ENCODE peak calls at places on chromosomes 3 and 15, in six cellular contexts. W is upper lobe of right lung, V is EH, B is mucosa of descending colon, S is naive B cell, M is left lung. K is an unnamed sample.

GRCh38 chr3:161420746-161421145 is 49.4 kb upstream of the SPTSSB start:
- DNase-seq in W (no peak), V (peak), B (no peak), S (no peak), M (no peak), K (no peak)

GRCh38 chr3:147410126-147410517 is 957 bp downstream of the ZIC1 start:
- DNase-seq in W (no peak), V (peak), B (no peak), S (no peak), M (no peak), K (no peak)

GRCh38 chr3:29083081-29083480 is 197.8 kb upstream of the RBMS3 start:
- DNase-seq in W (no peak), V (no peak), B (no peak), S (no peak), M (no peak), K (no peak)

GRCh38 chr15:45205192-45205591 is 17.4 kb upstream of the SHF start:
- DNase-seq in W (no peak), V (peak), B (no peak), S (peak), M (no peak), K (no peak)

GRCh38 chr3:48655586-48655985 is 7.1 kb downstream of the CELSR3 start:
- DNase-seq in W (no peak), V (no peak), B (no peak), S (peak), M (no peak), K (no peak)

GRCh38 chr3:26652157-26652556 is 29.6 kb downstream of the LRRC3B start:
- DNase-seq in W (no peak), V (no peak), B (no peak), S (no peak), M (no peak), K (peak)

GRCh38 chr3:157918402-157918801 is 187.8 kb downstream of the SHOX2 start:
- DNase-seq in W (no peak), V (no peak), B (no peak), S (no peak), M (no peak), K (no peak)

GRCh38 chr3:70933105-70933810 is 620.8 kb upstream of the MDFIC2 start:
- DNase-seq in W (no peak), V (no peak), B (no peak), S (no peak), M (no peak), K (no peak)

GRCh38 chr3:101038880-101039279 is 45.7 kb upstream of the ABI3BP start:
- DNase-seq in W (no peak), V (peak), B (no peak), S (no peak), M (no peak), K (no peak)

GRCh38 chr3:28198161-28198560 is 43.3 kb upstream of the CMC1 start:
- DNase-seq in W (no peak), V (no peak), B (no peak), S (no peak), M (no peak), K (no peak)

GRCh38 chr3:16183601-16184270 is 9.3 kb downstream of the GALNT15 start:
- DNase-seq in W (no peak), V (peak), B (no peak), S (no peak), M (no peak), K (no peak)

GRCh38 chr3:188286087-188286513 is 132.1 kb downstream of the LPP start:
- DNase-seq in W (no peak), V (peak), B (no peak), S (no peak), M (no peak), K (peak)

GRCh38 chr3:119579366-119580147 is at the start of gene ADPRH:
- DNase-seq in W (peak), V (peak), B (peak), S (peak), M (peak), K (peak)

GRCh38 chr3:126156468-126156867 is 23.9 kb downstream of the ALDH1L1 start:
- DNase-seq in W (no peak), V (no peak), B (peak), S (no peak), M (no peak), K (no peak)

GRCh38 chr15:23483821-23484299 is 36.8 kb upstream of the GOLGA6L2 start:
- DNase-seq in W (no peak), V (no peak), B (no peak), S (no peak), M (no peak), K (no peak)

GRCh38 chr3:136193273-136194043 is 2.7 kb downstream of the MSL2 start:
- DNase-seq in W (no peak), V (peak), B (no peak), S (no peak), M (no peak), K (no peak)

GRCh38 chr3:8205876-8206275 is 295.7 kb upstream of the LMCD1 start:
- DNase-seq in W (no peak), V (no peak), B (no peak), S (no peak), M (no peak), K (no peak)

GRCh38 chr3:116423365-116423764 is 21.9 kb downstream of the LSAMP start:
- DNase-seq in W (no peak), V (no peak), B (no peak), S (no peak), M (no peak), K (no peak)

GRCh38 chr3:170622369-170623159 is 36.7 kb upstream of the SLC7A14 start:
- DNase-seq in W (no peak), V (peak), B (no peak), S (no peak), M (no peak), K (peak)

GRCh38 chr15:66702770-66703539 is 919 bp downstream of the SMAD6 start:
- DNase-seq in W (peak), V (no peak), B (peak), S (peak), M (no peak), K (no peak)

K was measured in sigmoid colon.